ENCODE peak calls at places on chromosome 11, in four cellular contexts. N, V, D and T are unnamed samples. For H3K36me3, the result is how much of the 10 kb centered on the place peaks cover.

GRCh38 chr11:36818410-36818809 is 220.4 kb upstream of the RAG2 start:
- DNase-seq in D (peak), V (no peak), N (no peak), T (no peak)

GRCh38 chr11:112694813-112695212 is 266.4 kb upstream of the NCAM1 start:
- DNase-seq in D (no peak), V (no peak), N (peak), T (no peak)

GRCh38 chr11:106695506-106695905 is 322.8 kb downstream of the GUCY1A2 start:
- DNase-seq in V (no peak), N (peak), D (no peak), T (no peak)

GRCh38 chr11:42768576-42768975 is 543.2 kb upstream of the API5 start:
- DNase-seq in N (no peak), V (no peak), D (no peak), T (no peak)

GRCh38 chr11:116703421-116703820 is 69.4 kb downstream of the BUD13 start:
- DNase-seq in N (peak), V (no peak), D (no peak), T (peak)

GRCh38 chr11:92765965-92766371 is 203.5 kb upstream of the MTNR1B start:
- DNase-seq in V (no peak), N (peak), D (peak), T (peak)

GRCh38 chr11:18794956-18795355 is 3.4 kb upstream of the PTPN5 start:
- DNase-seq in D (no peak), N (no peak), V (peak), T (no peak)

GRCh38 chr11:36744375-36745168 is 146.5 kb upstream of the RAG2 start:
- DNase-seq in D (peak), V (peak), N (peak), T (peak)

GRCh38 chr11:103714246-103714645 is 322.2 kb upstream of the DDI1 start:
- DNase-seq in D (no peak), V (no peak), N (peak), T (no peak)

GRCh38 chr11:95330332-95330731 is 99.3 kb upstream of the SESN3 start:
- DNase-seq in N (no peak), V (no peak), D (no peak), T (no peak)

GRCh38 chr11:27698872-27699241 is 1.4 kb downstream of the BDNF start:
- DNase-seq in D (no peak), V (peak), N (peak), T (peak)

GRCh38 chr11:102974552-102975280 is 19.2 kb upstream of the MMP13 start:
- DNase-seq in D (no peak), V (no peak), N (peak), T (no peak)

GRCh38 chr11:15603208-15603607 is 488.5 kb downstream of the INSC start:
- DNase-seq in V (no peak), D (no peak), N (no peak), T (no peak)

GRCh38 chr11:112453601-112454577 is 193.2 kb upstream of the PLET1 start:
- DNase-seq in N (peak), V (no peak), D (peak), T (peak)

GRCh38 chr11:77101043-77101537 is 1.6 kb upstream of the OMP start:
- DNase-seq in V (no peak), D (no peak), N (peak), T (peak)

GRCh38 chr11:131980878-131981668 is 610.7 kb downstream of the NTM start:
- DNase-seq in D (no peak), N (no peak), V (no peak), T (no peak)

DNA sequence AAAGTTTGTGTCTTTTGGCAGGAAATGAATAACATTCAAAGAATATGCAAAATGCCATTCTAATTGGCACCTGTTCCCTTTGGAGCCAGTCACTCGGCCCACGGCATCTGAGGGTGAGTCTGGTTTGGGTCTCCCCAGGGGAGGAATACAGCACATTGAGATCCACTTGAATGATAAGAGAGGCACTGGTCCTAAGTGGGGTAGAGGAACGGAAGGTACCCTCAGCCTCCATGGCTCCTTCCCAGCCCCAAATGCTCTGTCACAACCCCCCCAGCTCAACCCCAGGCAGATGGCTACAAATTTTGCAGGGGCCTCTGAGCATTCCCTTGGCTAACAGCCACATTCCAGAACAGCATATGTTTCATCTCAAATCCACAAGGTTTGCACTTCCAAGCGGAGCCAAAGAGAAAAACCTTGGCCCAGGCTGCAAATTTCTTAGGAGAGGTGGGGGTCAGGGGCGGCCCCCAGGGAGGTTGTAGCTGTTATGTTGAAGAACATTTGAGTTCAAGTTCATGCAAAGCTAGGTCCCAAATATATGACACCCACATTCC is 71.8 kb downstream of the RPUSD4 start:
- DNase-seq in N (peak), D (no peak), V (no peak), T (no peak)
- H3K27ac ChIP-seq in N (no peak), D (no peak), V (no peak), T (peak)

DNA sequence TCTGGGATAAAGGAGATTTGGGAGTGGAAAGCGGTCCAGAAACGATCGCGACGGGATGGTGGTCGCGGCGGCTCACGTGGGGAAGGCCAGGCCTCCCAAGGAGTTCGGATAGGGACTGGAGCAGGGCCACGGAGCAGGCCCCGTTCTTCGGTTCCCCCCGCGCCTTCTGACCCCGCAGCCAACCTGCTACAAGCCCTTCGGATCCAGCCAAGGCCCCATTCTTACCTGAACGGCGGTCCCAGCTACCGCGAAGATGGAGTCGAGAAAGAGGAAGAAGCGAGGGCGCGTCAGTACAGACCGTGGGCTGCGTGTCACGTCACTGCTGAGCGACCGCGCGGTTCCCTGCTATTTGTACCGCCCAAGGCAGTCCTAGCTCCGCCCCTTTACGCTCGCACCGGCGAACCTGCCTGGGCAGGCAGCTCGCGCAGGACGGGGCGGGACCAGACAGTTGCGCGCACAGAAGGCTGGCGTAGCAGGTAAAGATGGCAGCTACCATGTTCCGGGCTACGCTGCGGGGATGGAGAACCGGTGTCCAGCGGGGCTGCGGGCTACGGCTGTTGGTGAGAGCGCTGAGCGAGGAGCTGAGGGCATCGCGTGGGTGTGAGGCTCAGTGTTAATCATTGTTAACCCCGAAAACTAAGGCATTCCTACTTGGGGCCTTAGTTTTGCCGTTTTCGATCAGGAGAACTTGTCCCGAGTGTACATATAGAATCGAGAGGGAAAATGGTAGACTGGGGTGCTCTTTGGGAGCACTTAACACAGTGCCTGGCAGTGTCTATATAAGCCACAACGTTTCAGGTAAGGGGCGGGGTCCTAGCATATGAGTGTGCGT is at the start of the genes FAU and MRPL49:
- DNase-seq in V (peak), N (peak), D (peak), T (peak)
- H3K36me3 ChIP-seq in V (half or more), N (under half), D (under half), T (half or more)

GRCh38 chr11:133927690-133928627 is 28.8 kb downstream of the IGSF9B start:
- DNase-seq in V (peak), D (no peak), N (peak), T (no peak)
- H3K27ac ChIP-seq in V (no peak), D (no peak), N (no peak), T (no peak)

GRCh38 chr11:34464591-34465036 is 25.9 kb downstream of the CAT start:
- DNase-seq in D (no peak), V (no peak), N (no peak), T (peak)

GRCh38 chr11:34461215-34461614 is 22.5 kb downstream of the CAT start:
- DNase-seq in V (no peak), D (no peak), N (no peak), T (no peak)

GRCh38 chr11:34468209-34468841 is 29.6 kb downstream of the CAT start:
- DNase-seq in N (peak), V (no peak), D (peak), T (no peak)

DNA sequence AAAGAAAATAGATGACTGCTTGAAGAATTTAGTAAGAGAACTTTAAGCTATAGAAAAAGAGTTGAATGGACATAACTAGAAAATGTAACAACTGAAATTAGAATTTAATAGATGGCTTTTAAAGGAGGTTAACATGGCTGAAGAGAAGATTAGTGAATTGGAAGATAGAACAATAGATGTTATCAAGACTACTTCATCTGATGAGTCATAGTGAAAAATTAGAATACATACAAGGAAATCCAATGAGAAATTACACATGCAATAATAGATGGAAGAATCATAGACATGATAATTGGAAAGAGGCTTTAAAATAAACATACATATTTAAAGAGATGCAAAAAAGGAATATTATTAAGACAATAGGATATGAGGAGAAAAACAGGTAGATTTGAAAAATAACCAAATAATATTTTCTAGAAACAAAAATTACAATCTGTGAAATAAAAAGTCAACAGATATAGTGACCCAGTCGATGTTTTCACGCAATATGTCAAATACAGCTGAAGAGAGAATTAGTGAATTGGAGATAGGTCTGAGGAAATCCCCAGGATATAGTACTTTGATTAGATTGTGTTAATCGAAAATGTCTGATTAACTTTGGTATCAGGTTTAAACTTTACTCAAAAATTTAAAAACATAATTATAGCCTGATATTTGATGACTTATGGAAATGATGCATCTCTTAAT is 28.2 kb downstream of the CAT start:
- DNase-seq in N (no peak), D (no peak), V (no peak), T (no peak)
- H3K36me3 ChIP-seq in N (under half), D (under half), V (half or more), T (half or more)

DNA sequence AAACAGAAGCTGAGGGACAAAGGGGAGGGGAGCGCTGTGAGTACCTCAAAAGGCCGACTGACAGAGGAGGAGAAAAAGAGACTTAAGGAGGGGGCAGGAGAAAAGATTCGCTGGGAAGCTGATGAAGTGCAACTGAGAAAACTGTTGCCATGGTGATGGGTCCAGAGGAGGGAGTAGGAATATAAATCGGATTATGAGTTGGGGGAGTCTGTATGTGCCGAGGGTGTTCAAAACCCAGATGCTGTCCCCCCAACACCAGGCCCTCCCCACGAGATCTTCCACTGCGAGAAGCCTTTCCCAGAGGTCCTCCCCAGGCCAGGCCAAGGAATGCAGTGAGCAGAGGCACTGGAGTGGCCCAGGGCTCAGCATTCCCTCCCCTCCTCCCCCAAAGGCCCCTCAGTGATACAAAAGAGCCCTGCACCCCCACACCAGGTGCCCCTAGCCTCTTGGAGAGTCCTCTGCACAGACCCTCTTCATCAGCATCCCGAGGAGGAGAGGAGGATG is 13.7 kb upstream of the BCL9L start:
- DNase-seq in N (no peak), V (no peak), D (no peak), T (no peak)
- H3K27ac ChIP-seq in N (no peak), V (no peak), D (no peak), T (no peak)

GRCh38 chr11:125102544-125102943 is 8.9 kb downstream of the TMEM218 start:
- DNase-seq in V (no peak), D (no peak), N (no peak), T (no peak)

GRCh38 chr11:125105921-125106320 is 5.5 kb downstream of the TMEM218 start:
- DNase-seq in D (no peak), N (peak), V (no peak), T (no peak)

GRCh38 chr11:125100136-125100535 is 11.3 kb downstream of the TMEM218 start:
- DNase-seq in N (no peak), V (no peak), D (no peak), T (no peak)

GRCh38 chr11:125102025-125102424 is 9.4 kb downstream of the TMEM218 start:
- DNase-seq in N (no peak), D (no peak), V (no peak), T (no peak)

GRCh38 chr11:125101596-125101995 is 9.8 kb downstream of the TMEM218 start:
- DNase-seq in D (no peak), N (no peak), V (no peak), T (no peak)
- H3K36me3 ChIP-seq in D (under half), N (under half), V (under half), T (half or more)

GRCh38 chr11:12100886-12101285 is 9.5 kb upstream of the MICAL2 start:
- DNase-seq in N (peak), D (no peak), V (peak), T (peak)

GRCh38 chr11:12102588-12103410 is 7.6 kb upstream of the MICAL2 start:
- DNase-seq in N (no peak), D (no peak), V (no peak), T (no peak)

GRCh38 chr11:12100429-12100828 is 10.0 kb upstream of the MICAL2 start:
- DNase-seq in V (no peak), D (no peak), N (no peak), T (no peak)

GRCh38 chr11:12099132-12099873 is 11.1 kb upstream of the MICAL2 start:
- DNase-seq in V (no peak), D (no peak), N (no peak), T (no peak)

GRCh38 chr11:12101318-12101717 is 9.1 kb upstream of the MICAL2 start:
- DNase-seq in N (no peak), V (no peak), D (no peak), T (no peak)
- H3K27ac ChIP-seq in N (no peak), V (no peak), D (no peak), T (no peak)

DNA sequence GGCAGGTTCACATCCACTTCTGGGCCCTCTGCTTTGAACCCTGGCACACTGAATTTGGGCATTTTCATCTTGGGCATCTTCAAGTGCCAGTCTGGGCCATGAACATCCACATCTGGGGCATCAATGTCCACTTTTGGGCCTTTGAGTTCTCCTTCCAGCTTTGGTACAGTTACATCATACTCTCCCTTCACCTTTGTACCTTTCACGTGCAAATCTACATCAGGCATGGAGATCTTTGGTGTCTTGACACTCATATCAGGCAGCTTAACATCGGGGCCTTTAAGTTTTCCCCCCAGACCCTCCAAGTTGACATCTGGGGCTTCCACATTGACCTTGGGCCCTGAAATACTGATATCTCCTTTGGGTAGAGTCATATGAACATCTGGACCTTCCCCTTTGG is 14.5 kb downstream of the AHNAK start:
- DNase-seq in D (no peak), N (no peak), V (no peak), T (no peak)
- H3K36me3 ChIP-seq in D (under half), N (under half), V (half or more), T (half or more)

GRCh38 chr11:46286789-46287188 is 9.3 kb downstream of the CREB3L1 start:
- DNase-seq in N (no peak), D (no peak), V (no peak), T (no peak)
- H3K27ac ChIP-seq in N (no peak), D (no peak), V (no peak), T (no peak)